ENCODE peak calls at places on chromosome X, in six cellular contexts. Y, Z, X, D, L and N are unnamed samples.

GRCh38 chrX:14073561-14073960 is 43.9 kb upstream of the GEMIN8 start:
- DNase-seq in Z (no peak), D (no peak), X (no peak), Y (no peak), L (no peak), N (no peak)

GRCh38 chrX:72041901-72042859 is 89.5 kb downstream of the RTL5 start:
- DNase-seq in L (no peak), X (no peak), Y (no peak), D (no peak), Z (no peak), N (no peak)

GRCh38 chrX:105527759-105528158 is 294.6 kb upstream of the NRK start:
- DNase-seq in Y (no peak), X (no peak), D (no peak), L (no peak), Z (no peak), N (no peak)

GRCh38 chrX:154599531-154599930 is 14.6 kb downstream of the CTAG1A start:
- DNase-seq in Y (no peak), D (no peak), Z (peak; percentile 0), X (no peak), L (no peak), N (peak; percentile 31)

GRCh38 chrX:18424482-18425198 is 768 bp upstream of the CDKL5 start:
- DNase-seq in D (peak; percentile 83), X (peak; percentile 7), L (peak; percentile 55), Y (peak; percentile 36), Z (peak; percentile 17), N (no peak)

GRCh38 chrX:71106427-71106826 is at the start of gene CXorf65:
- DNase-seq in Y (no peak), D (no peak), Z (no peak), X (no peak), L (no peak), N (no peak)

GRCh38 chrX:37667141-37667540 is 18.4 kb upstream of the XK start:
- DNase-seq in D (no peak), Y (no peak), X (no peak), L (no peak), Z (no peak), N (no peak)

GRCh38 chrX:10134921-10135320 is 21.9 kb upstream of the CLCN4 start:
- DNase-seq in X (no peak), Y (no peak), Z (no peak), D (no peak), L (no peak), N (no peak)

GRCh38 chrX:81662381-81662780 is 460.5 kb downstream of the SH3BGRL start:
- DNase-seq in X (no peak), L (no peak), Y (no peak), Z (no peak), D (no peak), N (no peak)

GRCh38 chrX:29470029-29470428 is 745.3 kb upstream of the MAGEB2 start:
- DNase-seq in L (no peak), Z (no peak), D (no peak), X (no peak), Y (no peak), N (no peak)

GRCh38 chrX:77453190-77453589 is 6.0 kb downstream of the FGF16 start:
- DNase-seq in D (no peak), Y (no peak), L (no peak), Z (peak; percentile 8), X (no peak), N (no peak)

GRCh38 chrX:84956304-84956703 is 47.4 kb upstream of the APOOL start:
- DNase-seq in X (no peak), D (peak; percentile 0), Y (no peak), L (no peak), Z (no peak), N (no peak)

GRCh38 chrX:11558972-11559371 is 106.7 kb downstream of the ARHGAP6 start:
- DNase-seq in D (peak; percentile 19), Z (peak; percentile 50), Y (peak; percentile 36), L (no peak), X (peak; percentile 22), N (no peak)

GRCh38 chrX:17613979-17614572 is 123.2 kb upstream of the SCML1 start:
- DNase-seq in L (peak; percentile 53), Y (no peak), D (no peak), Z (peak; percentile 34), X (no peak), N (no peak)

GRCh38 chrX:47283015-47283771 is 50.4 kb downstream of the USP11 start:
- DNase-seq in Z (peak; percentile 19), D (peak; percentile 64), Y (peak; percentile 48), L (peak; percentile 68), X (no peak), N (no peak)

GRCh38 chrX:51894697-51895336 is 1.4 kb downstream of the MAGED1 start:
- DNase-seq in L (peak; percentile 30), D (peak; percentile 32), X (no peak), Y (peak; percentile 39), Z (no peak), N (no peak)

GRCh38 chrX:107561468-107562215 is 66.7 kb upstream of the PRPS1 start:
- DNase-seq in L (no peak), Z (no peak), Y (no peak), D (peak; percentile 13), X (no peak), N (no peak)

GRCh38 chrX:137565921-137566745 is at the start of gene ZIC3:
- DNase-seq in L (peak; percentile 34), D (no peak), Z (no peak), X (no peak), Y (no peak), N (no peak)

GRCh38 chrX:42246814-42247213 is 323.5 kb upstream of the CASK start:
- DNase-seq in Y (no peak), D (no peak), L (no peak), Z (no peak), X (no peak), N (no peak)

GRCh38 chrX:26254436-26254835 is 38.5 kb downstream of the MAGEB5 start:
- DNase-seq in L (no peak), X (no peak), Y (no peak), D (no peak), Z (no peak), N (no peak)

GRCh38 chrX:150712619-150713018 is 19.4 kb downstream of the MTMR1 start:
- DNase-seq in Y (no peak), L (no peak), X (no peak), D (no peak), Z (no peak), N (no peak)

GRCh38 chrX:147077472-147077871 is 262.9 kb upstream of the CXorf51A start:
- DNase-seq in X (no peak), L (no peak), Z (no peak), D (no peak), Y (no peak), N (no peak)

GRCh38 chrX:7746861-7747260 is 96.1 kb upstream of the VCX start:
- DNase-seq in Z (no peak), Y (no peak), X (no peak), D (no peak), L (no peak), N (no peak)